ENCODE peak calls at places on chromosomes 5 and 9, in six cellular contexts. G is A549, R is endothelial cell of umbilical vein, B is K562, H is GM12878, K is NB4. N is an unnamed sample.

GRCh38 chr9:76610009-76610352 is 151.0 kb downstream of the GCNT1 start:
- DNase-seq in G (no peak), R (no peak), B (no peak), H (no peak), K (no peak), N (no peak)

GRCh38 chr5:57383093-57383861 is 99.3 kb downstream of the ACTBL2 start:
- DNase-seq in G (peak; percentile 85), R (peak; percentile 96), B (peak; percentile 87), H (no peak), K (peak; percentile 80), N (peak; percentile 30)

GRCh38 chr5:149578896-149579295 is 2.4 kb upstream of the ARHGEF37 start:
- DNase-seq in G (no peak), R (no peak), B (no peak), H (no peak), K (no peak), N (no peak)

GRCh38 chr9:1922026-1922425 is 93.1 kb upstream of the SMARCA2 start:
- DNase-seq in G (no peak), R (no peak), B (peak; percentile 4), H (no peak), K (peak; percentile 26), N (peak; percentile 5)

GRCh38 chr5:168305281-168305680 is 13.8 kb downstream of the WWC1 start:
- DNase-seq in G (no peak), R (no peak), B (no peak), H (no peak), K (no peak), N (no peak)

GRCh38 chr9:125794708-125795107 is 47.5 kb downstream of the PBX3 start:
- DNase-seq in G (no peak), R (no peak), B (no peak), H (no peak), K (no peak), N (peak; percentile 30)

GRCh38 chr9:36746415-36746814 is 173.7 kb downstream of the MELK start:
- DNase-seq in G (no peak), R (no peak), B (no peak), H (no peak), K (no peak), N (no peak)

GRCh38 chr9:110114086-110114887 is 93.7 kb downstream of the C9orf152 start:
- DNase-seq in G (no peak), R (no peak), B (no peak), H (no peak), K (no peak), N (peak; percentile 56)

GRCh38 chr9:2874001-2874750 is 30.3 kb upstream of the PUM3 start:
- DNase-seq in G (no peak), R (peak; percentile 4), B (no peak), H (no peak), K (no peak), N (no peak)

GRCh38 chr9:117718701-117719100 is 14.5 kb downstream of the TLR4 start:
- DNase-seq in G (no peak), R (no peak), B (no peak), H (no peak), K (peak; percentile 54), N (no peak)

GRCh38 chr9:93593144-93593655 is 16.8 kb downstream of the PHF2 start:
- DNase-seq in G (no peak), R (no peak), B (no peak), H (no peak), K (no peak), N (no peak)

GRCh38 chr5:156094001-156094400 is 233.0 kb upstream of the SGCD start:
- DNase-seq in G (no peak), R (no peak), B (no peak), H (no peak), K (no peak), N (no peak)

GRCh38 chr9:78356634-78357033 is 59.7 kb downstream of the PSAT1 start:
- DNase-seq in G (no peak), R (no peak), B (no peak), H (no peak), K (no peak), N (no peak)

GRCh38 chr5:57650360-57651069 is 167.9 kb upstream of the ACTBL2 start:
- DNase-seq in G (peak; percentile 4), R (peak; percentile 61), B (peak; percentile 62), H (peak; percentile 16), K (peak; percentile 43), N (peak; percentile 93)

GRCh38 chr9:129333613-129333960 is 155.5 kb upstream of the IER5L start:
- DNase-seq in G (peak; percentile 72), R (no peak), B (no peak), H (no peak), K (no peak), N (peak; percentile 31)

GRCh38 chr9:125992557-125992956 is 245.4 kb downstream of the PBX3 start:
- DNase-seq in G (no peak), R (no peak), B (no peak), H (no peak), K (no peak), N (no peak)

GRCh38 chr9:19181002-19181401 is 49.5 kb upstream of the DENND4C start:
- DNase-seq in G (no peak), R (no peak), B (no peak), H (no peak), K (no peak), N (no peak)

GRCh38 chr9:19186240-19186639 is 44.3 kb upstream of the DENND4C start:
- DNase-seq in G (no peak), R (no peak), B (no peak), H (no peak), K (no peak), N (no peak)

GRCh38 chr9:19181556-19181955 is 48.9 kb upstream of the DENND4C start:
- DNase-seq in G (no peak), R (no peak), B (no peak), H (no peak), K (no peak), N (no peak)

GRCh38 chr9:19185191-19185590 is 45.3 kb upstream of the DENND4C start:
- DNase-seq in G (no peak), R (no peak), B (no peak), H (no peak), K (no peak), N (no peak)

GRCh38 chr9:19184144-19184917 is 46.2 kb upstream of the DENND4C start:
- DNase-seq in G (peak; percentile 74), R (peak; percentile 92), B (peak; percentile 65), H (peak; percentile 46), K (peak; percentile 97), N (peak; percentile 76)
- TF ChIP-seq MYC in G (no peak), R (peak; percentile 22), B (no peak), H (no peak), K (peak; percentile 81), N (no peak)

GRCh38 chr9:27787941-27788340 is 214.7 kb upstream of the C9orf72 start:
- DNase-seq in G (no peak), R (no peak), B (no peak), H (no peak), K (peak; percentile 28), N (no peak)
- TF ChIP-seq MYC in G (no peak), R (no peak), B (no peak), H (no peak), K (no peak), N (no peak)

GRCh38 chr5:67515020-67515689 is 318.6 kb upstream of the CD180 start:
- DNase-seq in G (no peak), R (no peak), B (no peak), H (no peak), K (no peak), N (no peak)
- TF ChIP-seq MYC in G (no peak), R (no peak), B (no peak), H (no peak), K (no peak), N (no peak)

DNA sequence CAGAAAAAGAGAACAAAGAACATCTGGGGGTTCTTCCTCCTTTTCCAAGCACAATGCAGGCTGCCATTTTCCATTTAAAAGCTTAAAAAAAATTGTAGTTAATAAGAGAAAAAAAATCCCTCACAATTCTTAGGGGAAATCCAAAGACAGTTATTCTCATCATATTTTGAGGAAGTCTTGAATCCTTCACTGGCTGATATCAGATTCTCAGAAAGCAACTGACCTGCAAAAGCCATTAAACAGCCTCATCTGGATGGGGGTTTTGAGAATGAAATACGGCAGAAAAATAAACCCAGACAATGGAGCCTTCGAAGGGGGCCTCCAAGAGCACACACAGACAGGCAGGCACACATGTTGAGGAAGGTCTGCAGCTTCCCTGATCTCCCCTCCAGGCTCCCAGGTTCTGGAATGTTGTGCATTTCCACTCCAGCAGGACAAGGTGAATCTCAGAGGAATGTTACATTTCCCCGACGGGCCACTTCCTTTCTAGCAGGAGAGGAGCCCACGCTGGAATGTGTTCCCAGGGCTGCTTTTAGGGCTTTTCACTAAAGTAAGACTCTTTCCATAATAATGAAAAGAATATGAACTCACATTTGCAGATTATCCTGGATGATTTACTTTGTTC is 159.4 kb upstream of the S1PR3 start:
- DNase-seq in G (no peak), R (peak; percentile 19), B (no peak), H (no peak), K (peak; percentile 19), N (no peak)
- TF ChIP-seq MYC in G (no peak), R (no peak), B (no peak), H (no peak), K (no peak), N (no peak)

GRCh38 chr5:103424008-103424407 is 138.6 kb downstream of the NUDT12 start:
- DNase-seq in G (no peak), R (no peak), B (no peak), H (no peak), K (no peak), N (no peak)
- TF ChIP-seq MYC in G (no peak), R (no peak), B (no peak), H (no peak), K (no peak), N (no peak)

GRCh38 chr9:38690574-38690973 is 29.4 kb downstream of the FAM240B start:
- DNase-seq in G (no peak), R (no peak), B (no peak), H (no peak), K (no peak), N (no peak)
- TF ChIP-seq MYC in G (no peak), R (no peak), B (no peak), H (no peak), K (no peak), N (no peak)

GRCh38 chr9:119289740-119290139 is 79.5 kb downstream of the BRINP1 start:
- DNase-seq in G (peak; percentile 9), R (peak; percentile 26), B (peak; percentile 34), H (no peak), K (peak; percentile 70), N (peak; percentile 32)
- TF ChIP-seq MYC in G (no peak), R (no peak), B (no peak), H (no peak), K (no peak), N (no peak)

GRCh38 chr5:139651502-139651862 is 3.3 kb downstream of the CXXC5 start:
- DNase-seq in G (no peak), R (no peak), B (no peak), H (no peak), K (no peak), N (no peak)
- TF ChIP-seq MYC in G (no peak), R (no peak), B (no peak), H (no peak), K (no peak), N (no peak)

GRCh38 chr9:96460470-96460869 is 10.5 kb downstream of the HABP4 start:
- DNase-seq in G (no peak), R (no peak), B (no peak), H (no peak), K (no peak), N (no peak)
- TF ChIP-seq MYC in G (no peak), R (no peak), B (no peak), H (no peak), K (no peak), N (no peak)

N was measured in HepG2.